ENCODE peak calls at places on chromosomes 13 and 19, in nine cellular contexts. One of them, this sample, is unnamed.

GRCh38 chr13:43942301-43942700 is 62.6 kb downstream of the LACC1 start:
- DNase-seq in EL: peak
- DNase-seq in HepG2: no peak
- DNase-seq in stimulated activated CD4-positive, alpha-beta T cell treated with anti-CD3 and anti-CD28 coated beads, Interleukin-12 subunit alpha, Interleukin-12 subunit beta, amount 100 ng/mL, for 48 hours: no peak
- DNase-seq in hypothalamus: no peak
- DNase-seq in coronary artery: no peak
- DNase-seq in C1 segment of cervical spinal cord: no peak
- DNase-seq in T-cell: no peak
- DNase-seq in breast epithelium: no peak
- DNase-seq in this sample: no peak

GRCh38 chr13:43268632-43269031 is 245.2 kb downstream of the DNAJC15 start:
- DNase-seq in coronary artery: no peak
- DNase-seq in stimulated activated CD4-positive, alpha-beta T cell treated with anti-CD3 and anti-CD28 coated beads, Interleukin-12 subunit alpha, Interleukin-12 subunit beta, amount 100 ng/mL, for 48 hours: no peak
- DNase-seq in hypothalamus: no peak
- DNase-seq in HepG2: no peak
- DNase-seq in breast epithelium: no peak
- DNase-seq in EL: no peak
- DNase-seq in C1 segment of cervical spinal cord: no peak
- DNase-seq in T-cell: no peak
- DNase-seq in this sample: no peak

GRCh38 chr13:102317593-102317992 is 84.3 kb downstream of the FGF14 start:
- DNase-seq in T-cell: no peak
- DNase-seq in breast epithelium: no peak
- DNase-seq in HepG2: no peak
- DNase-seq in stimulated activated CD4-positive, alpha-beta T cell treated with anti-CD3 and anti-CD28 coated beads, Interleukin-12 subunit alpha, Interleukin-12 subunit beta, amount 100 ng/mL, for 48 hours: no peak
- DNase-seq in coronary artery: peak
- DNase-seq in C1 segment of cervical spinal cord: peak
- DNase-seq in hypothalamus: no peak
- DNase-seq in EL: no peak
- DNase-seq in this sample: no peak

GRCh38 chr13:65595881-65596280 is 1634.3 kb downstream of the PCDH9 start:
- DNase-seq in breast epithelium: no peak
- DNase-seq in coronary artery: no peak
- DNase-seq in T-cell: no peak
- DNase-seq in HepG2: no peak
- DNase-seq in C1 segment of cervical spinal cord: no peak
- DNase-seq in stimulated activated CD4-positive, alpha-beta T cell treated with anti-CD3 and anti-CD28 coated beads, Interleukin-12 subunit alpha, Interleukin-12 subunit beta, amount 100 ng/mL, for 48 hours: no peak
- DNase-seq in EL: peak
- DNase-seq in hypothalamus: no peak
- DNase-seq in this sample: no peak

GRCh38 chr19:7272856-7273578 is 21.2 kb downstream of the INSR start:
- DNase-seq in breast epithelium: no peak
- DNase-seq in coronary artery: no peak
- DNase-seq in EL: no peak
- DNase-seq in HepG2: no peak
- DNase-seq in stimulated activated CD4-positive, alpha-beta T cell treated with anti-CD3 and anti-CD28 coated beads, Interleukin-12 subunit alpha, Interleukin-12 subunit beta, amount 100 ng/mL, for 48 hours: no peak
- DNase-seq in C1 segment of cervical spinal cord: no peak
- DNase-seq in hypothalamus: no peak
- DNase-seq in T-cell: no peak
- DNase-seq in this sample: no peak

GRCh38 chr19:53927745-53928144 is 18.7 kb downstream of the CACNG7 start:
- DNase-seq in T-cell: peak
- DNase-seq in EL: peak
- DNase-seq in C1 segment of cervical spinal cord: no peak
- DNase-seq in coronary artery: no peak
- DNase-seq in HepG2: peak
- DNase-seq in stimulated activated CD4-positive, alpha-beta T cell treated with anti-CD3 and anti-CD28 coated beads, Interleukin-12 subunit alpha, Interleukin-12 subunit beta, amount 100 ng/mL, for 48 hours: no peak
- DNase-seq in hypothalamus: no peak
- DNase-seq in breast epithelium: no peak
- DNase-seq in this sample: no peak

GRCh38 chr13:113302940-113303339 is 5.9 kb downstream of the LAMP1 start:
- DNase-seq in coronary artery: no peak
- DNase-seq in hypothalamus: no peak
- DNase-seq in stimulated activated CD4-positive, alpha-beta T cell treated with anti-CD3 and anti-CD28 coated beads, Interleukin-12 subunit alpha, Interleukin-12 subunit beta, amount 100 ng/mL, for 48 hours: no peak
- DNase-seq in breast epithelium: no peak
- DNase-seq in HepG2: no peak
- DNase-seq in EL: no peak
- DNase-seq in C1 segment of cervical spinal cord: no peak
- DNase-seq in T-cell: no peak
- DNase-seq in this sample: no peak

GRCh38 chr13:102591988-102592781 is 4.6 kb upstream of the TPP2 start:
- DNase-seq in EL: peak
- DNase-seq in coronary artery: peak
- DNase-seq in HepG2: peak
- DNase-seq in hypothalamus: peak
- DNase-seq in stimulated activated CD4-positive, alpha-beta T cell treated with anti-CD3 and anti-CD28 coated beads, Interleukin-12 subunit alpha, Interleukin-12 subunit beta, amount 100 ng/mL, for 48 hours: peak
- DNase-seq in C1 segment of cervical spinal cord: peak
- DNase-seq in breast epithelium: peak
- DNase-seq in T-cell: peak
- DNase-seq in this sample: peak

GRCh38 chr19:18320865-18321728 is 1.8 kb downstream of the LSM4 start:
- DNase-seq in HepG2: no peak
- DNase-seq in C1 segment of cervical spinal cord: no peak
- DNase-seq in T-cell: no peak
- DNase-seq in breast epithelium: no peak
- DNase-seq in EL: no peak
- DNase-seq in hypothalamus: no peak
- DNase-seq in coronary artery: no peak
- DNase-seq in stimulated activated CD4-positive, alpha-beta T cell treated with anti-CD3 and anti-CD28 coated beads, Interleukin-12 subunit alpha, Interleukin-12 subunit beta, amount 100 ng/mL, for 48 hours: no peak
- DNase-seq in this sample: no peak

This sample was measured in substantia nigra.